ENCODE peak calls at places on chromosomes 2 and 18, in eight cellular contexts. F, N, V, A, D, W, H and C are unnamed samples.

GRCh38 chr2:51994123-51994788 is 962.3 kb upstream of the NRXN1 start:
- DNase-seq in H (peak; percentile 50), D (no peak), F (no peak), W (no peak), A (no peak), V (no peak), N (no peak), C (no peak)

GRCh38 chr18:1017679-1018078 is 113.0 kb downstream of the ADCYAP1 start:
- DNase-seq in D (no peak), V (no peak), N (no peak), F (no peak), H (no peak), A (peak; percentile 45), W (no peak), C (no peak)

GRCh38 chr2:235616846-235617245 is 123.0 kb downstream of the AGAP1 start:
- DNase-seq in D (no peak), V (no peak), F (no peak), H (no peak), N (no peak), A (no peak), W (no peak), C (no peak)

GRCh38 chr2:122019729-122020128 is 264.3 kb downstream of the TSN start:
- DNase-seq in N (peak; percentile 72), F (no peak), A (no peak), H (no peak), D (no peak), W (no peak), V (peak; percentile 62), C (no peak)

GRCh38 chr2:151826737-151827157 is 1.5 kb downstream of the ARL5A start:
- DNase-seq in N (no peak), F (peak; percentile 23), V (no peak), D (no peak), W (no peak), H (no peak), A (no peak), C (no peak)

GRCh38 chr2:45439788-45440773 is 171.0 kb downstream of the SRBD1 start:
- DNase-seq in F (no peak), A (no peak), H (no peak), W (no peak), V (no peak), D (no peak), N (no peak), C (no peak)

GRCh38 chr2:157056200-157056676 is 201.3 kb upstream of the GALNT5 start:
- DNase-seq in V (no peak), D (no peak), W (no peak), N (no peak), A (no peak), H (no peak), F (peak; percentile 84), C (no peak)

GRCh38 chr2:218035463-218036100 is 32.8 kb upstream of the TNS1 start:
- DNase-seq in N (peak; percentile 10), F (no peak), A (no peak), H (no peak), D (no peak), V (peak; percentile 8), W (peak; percentile 31), C (no peak)

GRCh38 chr2:96305979-96306308 is 598 bp upstream of the SNRNP200 start:
- DNase-seq in H (no peak), V (no peak), D (no peak), A (peak; percentile 4), F (no peak), W (no peak), N (peak; percentile 27), C (no peak)

GRCh38 chr2:210072922-210073509 is 70.6 kb downstream of the RPE start:
- DNase-seq in N (no peak), W (no peak), V (no peak), H (peak; percentile 54), F (peak; percentile 18), D (no peak), A (peak; percentile 65), C (no peak)

GRCh38 chr2:44101246-44101645 is 67.4 kb upstream of the PPM1B start:
- DNase-seq in F (no peak), H (no peak), V (no peak), D (no peak), W (no peak), N (no peak), A (no peak), C (no peak)

GRCh38 chr18:75612491-75612890 is 185.0 kb upstream of the SMIM21 start:
- DNase-seq in D (no peak), F (no peak), H (peak; percentile 80), N (no peak), A (no peak), W (no peak), V (no peak), C (no peak)

GRCh38 chr2:196239622-196240587 is 68.5 kb upstream of the STK17B start:
- DNase-seq in N (peak; percentile 59), F (peak; percentile 80), A (peak; percentile 18), H (peak; percentile 42), D (peak; percentile 54), V (no peak), W (no peak), C (peak; percentile 81)

GRCh38 chr2:240615830-240616547 is 9.3 kb upstream of the GPR35 start:
- DNase-seq in F (peak; percentile 6), A (no peak), W (no peak), V (no peak), H (peak; percentile 15), D (peak; percentile 15), N (no peak), C (peak; percentile 36)

GRCh38 chr2:219625179-219625578 is 2.3 kb upstream of the SLC4A3 start:
- DNase-seq in N (no peak), V (no peak), W (no peak), H (no peak), D (no peak), F (no peak), A (no peak), C (no peak)

GRCh38 chr2:235762832-235763598 is 269.2 kb downstream of the AGAP1 start:
- DNase-seq in H (no peak), N (no peak), D (no peak), W (peak; percentile 22), A (no peak), V (no peak), F (no peak), C (no peak)

GRCh38 chr2:7788736-7789135 is 871.5 kb downstream of the RNF144A start:
- DNase-seq in W (no peak), F (no peak), A (no peak), D (no peak), N (no peak), V (no peak), H (no peak), C (no peak)

GRCh38 chr2:102061962-102062795 is 70.4 kb downstream of the IL1R2 start:
- DNase-seq in H (no peak), D (no peak), W (no peak), F (peak; percentile 89), A (no peak), V (no peak), N (no peak), C (no peak)

GRCh38 chr2:195489101-195489500 is 167.9 kb upstream of the SLC39A10 start:
- DNase-seq in D (no peak), N (no peak), W (no peak), A (no peak), F (no peak), H (peak; percentile 39), V (no peak), C (no peak)

GRCh38 chr2:168577885-168578284 is 121.8 kb downstream of the CERS6 start:
- DNase-seq in H (no peak), V (no peak), D (no peak), A (no peak), W (no peak), F (no peak), N (peak; percentile 41), C (no peak)

GRCh38 chr2:19357383-19358241 is 811 bp downstream of the OSR1 start:
- DNase-seq in V (peak; percentile 29), W (peak; percentile 71), A (peak; percentile 64), H (no peak), N (no peak), F (no peak), D (no peak), C (no peak)

GRCh38 chr2:3913252-3913651 is 209.9 kb downstream of the DCDC2C start:
- DNase-seq in W (no peak), V (no peak), F (no peak), H (peak; percentile 37), A (no peak), D (no peak), N (no peak), C (no peak)

GRCh38 chr18:40938615-40939014 is 1016.4 kb upstream of the PIK3C3 start:
- DNase-seq in W (no peak), F (no peak), D (no peak), N (no peak), A (no peak), H (no peak), V (no peak), C (no peak)

GRCh38 chr2:228628682-228629081 is 447.2 kb upstream of the SPHKAP start:
- DNase-seq in W (no peak), A (no peak), D (no peak), H (no peak), N (no peak), V (no peak), F (no peak), C (no peak)
- H3K4me1 ChIP-seq in W (no peaks in the 10 kb centered on the region), A (no peaks in the 10 kb centered on the region), D (no peaks in the 10 kb centered on the region), H (no peaks in the 10 kb centered on the region), N (no peaks in the 10 kb centered on the region), V (peaks cover 6% of the 10 kb centered on the region), F (no peaks in the 10 kb centered on the region), C (no peaks in the 10 kb centered on the region)

DNA sequence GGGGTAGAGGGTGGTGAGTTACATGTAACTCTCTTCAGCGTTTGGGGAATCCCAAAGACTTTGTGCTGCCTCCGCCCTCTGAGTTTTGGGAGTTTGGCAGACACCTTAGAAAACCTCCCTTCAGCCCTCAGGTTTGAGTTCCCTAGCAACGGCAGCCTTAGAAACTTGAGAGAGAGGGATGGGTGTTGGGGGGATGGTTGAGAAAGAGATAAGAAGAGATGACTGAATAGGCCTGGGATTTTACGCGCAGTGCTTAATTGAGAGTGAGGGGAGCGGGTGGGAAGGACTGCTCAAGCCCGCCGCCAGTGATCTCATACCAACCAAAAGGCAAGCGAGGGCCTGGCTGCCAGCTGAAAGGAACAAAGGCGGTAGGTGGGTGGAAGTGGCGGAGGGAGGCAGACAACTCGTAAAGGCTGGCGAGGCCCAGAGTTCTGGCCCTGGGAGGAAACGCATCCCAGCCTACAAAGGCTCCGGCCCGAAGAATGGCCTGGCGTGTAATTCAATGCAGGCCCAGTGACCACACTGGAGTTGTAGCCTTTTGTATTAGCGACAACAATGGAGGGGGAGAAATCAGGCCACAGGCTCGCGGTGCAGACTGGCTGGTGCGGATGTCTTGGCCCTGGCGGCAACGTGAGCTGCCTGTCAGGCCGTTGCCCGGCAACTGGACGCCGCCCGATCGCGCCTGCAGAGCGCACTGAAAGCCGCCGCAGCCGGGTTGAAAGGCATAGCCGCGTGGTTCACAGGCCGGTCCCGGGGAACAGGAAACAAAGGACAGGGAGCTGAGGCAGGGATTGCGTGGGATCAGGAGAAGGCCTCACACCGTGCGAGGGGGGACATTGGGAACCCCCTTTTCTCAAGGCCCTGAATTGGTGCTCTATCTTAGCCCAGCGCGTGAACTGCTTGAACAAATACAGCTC is 39.9 kb upstream of the DARS1 start:
- DNase-seq in N (peak; percentile 65), H (no peak), W (peak; percentile 96), D (peak; percentile 74), V (peak; percentile 51), A (peak; percentile 96), F (peak; percentile 78), C (peak; percentile 85)
- H3K4me3 ChIP-seq in N (no peak overlapping the region), H (no peak overlapping the region), W (peak overlapping the region; percentile 30), D (no peak overlapping the region), V (no peak overlapping the region), A (peak overlapping the region; percentile 52), F (peak overlapping the region; percentile 51), C (no peak overlapping the region)

GRCh38 chr18:50662177-50662576 is 102.3 kb downstream of the MAPK4 start:
- DNase-seq in N (peak; percentile 24), A (peak; percentile 73), D (no peak), W (peak; percentile 49), V (peak; percentile 28), H (peak; percentile 38), F (no peak), C (no peak)
- TF ChIP-seq CTCF in N (peak; percentile 18), A (peak; percentile 80), D (peak; percentile 29), W (peak; percentile 86), V (peak; percentile 33), H (peak; percentile 58), F (peak; percentile 5), C (peak; percentile 33)

GRCh38 chr2:69768789-69769188 is 26.9 kb downstream of the ANXA4 start:
- DNase-seq in W (no peak), D (no peak), F (no peak), H (no peak), V (no peak), A (no peak), N (no peak), C (no peak)
- H3K4me1 ChIP-seq in W (peaks cover 10% of the 10 kb centered on the region), D (no peaks in the 10 kb centered on the region), F (peaks cover 15% of the 10 kb centered on the region), H (no peaks in the 10 kb centered on the region), V (peaks cover 39% of the 10 kb centered on the region), A (peaks cover 24% of the 10 kb centered on the region), N (peaks cover 3% of the 10 kb centered on the region), C (peaks cover 70% of the 10 kb centered on the region)